ENCODE peak calls at places on chromosomes 5 and 9, in nine cellular contexts. Z is stimulated activated CD4-positive, alpha-beta T cell treated with anti-CD3 and anti-CD28 coated beads, Interleukin-15, amount 100 ng/mL, for 1 hour; J is ureter; Q is upper lobe of right lung; B is T-helper 1 cell; V is endodermal cell; G is GM12891; A is activated CD8-positive, alpha-beta T cell treated with anti-CD3 and anti-CD28 coated beads for 36 hours; T is type B pancreatic cell. C is an unnamed sample.

GRCh38 chr9:133640580-133641395 is 4.6 kb downstream of the DBH start:
- DNase-seq in Q (no peak), B (no peak), J (no peak), G (no peak), A (no peak), T (no peak), Z (no peak), V (no peak), C (no peak)

GRCh38 chr5:582936-583635 is 29.1 kb upstream of the CEP72 start:
- DNase-seq in Q (peak), T (no peak), B (no peak), J (peak), A (no peak), Z (no peak), G (no peak), V (no peak), C (no peak)

GRCh38 chr5:55597014-55597981 is 62.5 kb upstream of the PLPP1 start:
- DNase-seq in A (no peak), Q (no peak), B (no peak), J (peak), T (no peak), V (no peak), Z (no peak), G (no peak), C (no peak)

GRCh38 chr5:50966986-50967385 is 300.5 kb downstream of the PARP8 start:
- DNase-seq in Q (no peak), T (no peak), B (no peak), G (no peak), J (no peak), V (no peak), A (no peak), Z (no peak), C (no peak)

GRCh38 chr9:87383341-87384150 is 114.1 kb upstream of the DAPK1 start:
- DNase-seq in Z (no peak), G (no peak), V (no peak), B (no peak), T (no peak), J (no peak), A (no peak), Q (no peak), C (no peak)

GRCh38 chr9:93415176-93415690 is 36.3 kb upstream of the FAM120A start:
- DNase-seq in G (no peak), Z (no peak), B (no peak), V (no peak), Q (no peak), T (no peak), J (no peak), A (no peak), C (no peak)

GRCh38 chr9:98775831-98776441 is 20.4 kb downstream of the ANKS6 start:
- DNase-seq in Q (no peak), Z (no peak), A (peak), J (no peak), B (no peak), T (no peak), V (peak), G (peak), C (peak)

GRCh38 chr5:32805966-32806626 is 95.0 kb downstream of the NPR3 start:
- DNase-seq in V (no peak), T (no peak), B (no peak), G (no peak), Q (no peak), Z (no peak), J (no peak), A (no peak), C (no peak)

GRCh38 chr5:1151316-1151715 is 39.5 kb upstream of the SLC12A7 start:
- DNase-seq in Q (no peak), B (no peak), Z (no peak), J (no peak), A (no peak), T (no peak), V (no peak), G (no peak), C (no peak)

GRCh38 chr5:68587181-68587580 is 371.6 kb downstream of the PIK3R1 start:
- DNase-seq in Q (no peak), B (no peak), G (no peak), V (no peak), J (no peak), T (no peak), Z (no peak), A (no peak), C (no peak)

GRCh38 chr5:175686396-175686795 is 28.5 kb downstream of the HRH2 start:
- DNase-seq in A (no peak), J (no peak), V (no peak), T (no peak), Z (no peak), Q (peak), G (no peak), B (no peak), C (no peak)

GRCh38 chr9:93108301-93109041 is 12.5 kb downstream of the CARD19 start:
- DNase-seq in Q (peak), Z (no peak), V (peak), J (peak), A (peak), B (no peak), G (no peak), T (no peak), C (no peak)

GRCh38 chr5:141876628-141877477 is 1.4 kb downstream of the PCDH1 start:
- DNase-seq in G (no peak), Z (no peak), J (no peak), B (no peak), A (no peak), T (peak), Q (peak), V (peak), C (no peak)

GRCh38 chr9:133421615-133422542 is at the start of gene ADAMTS13:
- DNase-seq in T (no peak), V (peak), G (no peak), Z (no peak), B (no peak), Q (no peak), A (peak), J (no peak), C (no peak)

GRCh38 chr9:137875846-137876245 is 1.7 kb upstream of the CACNA1B start:
- DNase-seq in B (no peak), J (no peak), G (no peak), V (no peak), A (no peak), Q (no peak), T (no peak), Z (no peak), C (no peak)

GRCh38 chr5:141330299-141331080 is at the start of gene PCDHGA1:
- DNase-seq in Z (no peak), A (peak), B (no peak), J (no peak), G (no peak), T (no peak), V (peak), Q (no peak), C (no peak)

GRCh38 chr5:9582406-9582805 is 36.5 kb upstream of the SEMA5A start:
- DNase-seq in A (no peak), B (no peak), G (no peak), Z (no peak), V (no peak), T (no peak), J (no peak), Q (no peak), C (no peak)

GRCh38 chr5:107806705-107807104 is 136.0 kb upstream of the EFNA5 start:
- DNase-seq in J (no peak), G (no peak), B (no peak), T (no peak), A (no peak), V (no peak), Q (no peak), Z (no peak), C (no peak)

GRCh38 chr9:129910628-129911567 is 75.6 kb downstream of the USP20 start:
- DNase-seq in A (peak), V (no peak), J (no peak), B (no peak), T (no peak), G (no peak), Q (no peak), Z (no peak), C (no peak)

GRCh38 chr9:101601904-101602765 is 7.4 kb upstream of the PPP3R2 start:
- DNase-seq in T (no peak), V (peak), J (no peak), G (no peak), Z (no peak), A (no peak), Q (no peak), B (no peak), C (peak)

GRCh38 chr5:62317810-62318209 is 11.8 kb downstream of the KIF2A start:
- DNase-seq in Q (no peak), T (no peak), G (no peak), B (no peak), Z (no peak), V (no peak), J (no peak), A (no peak), C (no peak)

GRCh38 chr9:120650352-120650751 is 63.9 kb downstream of the MEGF9 start:
- DNase-seq in V (no peak), T (no peak), B (no peak), Z (no peak), Q (no peak), G (no peak), J (no peak), A (no peak), C (no peak)

GRCh38 chr9:130532426-130532825 is 47.0 kb upstream of the FUBP3 start:
- DNase-seq in G (no peak), T (no peak), V (no peak), Q (no peak), A (no peak), J (no peak), B (no peak), Z (no peak), C (no peak)

GRCh38 chr5:109849478-109850088 is 159.9 kb downstream of the MAN2A1 start:
- DNase-seq in G (no peak), A (peak), T (no peak), Q (no peak), Z (no peak), J (no peak), V (no peak), B (no peak), C (no peak)

GRCh38 chr9:123955637-123956036 is 25.7 kb upstream of the DENND1A start:
- DNase-seq in V (no peak), J (no peak), T (no peak), Q (no peak), A (no peak), Z (no peak), B (no peak), G (no peak), C (no peak)

C was measured in SK-N-MC.